ENCODE peak calls at places on chromosomes 7 and 10, in four cellular contexts. T is GM12878, M is A549, P is SK-N-SH. J is an unnamed sample.

GRCh38 chr7:127392182-127392565 is 334 bp downstream of the ZNF800 start:
- DNase-seq in T (no peak), M (peak; percentile 82), P (peak; percentile 82), J (no peak)

GRCh38 chr10:60920479-60920878 is 23.5 kb downstream of the RHOBTB1 start:
- DNase-seq in T (no peak), M (no peak), P (no peak), J (no peak)

GRCh38 chr10:32298066-32298812 is 48.7 kb downstream of the EPC1 start:
- DNase-seq in T (no peak), M (peak; percentile 78), P (no peak), J (peak; percentile 21)

GRCh38 chr10:102627446-102628293 is 16.6 kb upstream of the TRIM8 start:
- DNase-seq in T (no peak), M (peak; percentile 37), P (peak; percentile 71), J (peak; percentile 49)

GRCh38 chr7:92253251-92253650 is 7.5 kb downstream of the ANKIB1 start:
- DNase-seq in T (no peak), M (no peak), P (no peak), J (no peak)

GRCh38 chr7:143929224-143929920 is 5.7 kb upstream of the OR2F2 start:
- DNase-seq in T (no peak), M (no peak), P (no peak), J (no peak)

GRCh38 chr7:121023683-121024507 is 35.4 kb downstream of the CPED1 start:
- DNase-seq in T (no peak), M (no peak), P (no peak), J (no peak)

GRCh38 chr7:117012284-117013174 is 59.2 kb downstream of the ST7 start:
- DNase-seq in T (peak; percentile 46), M (peak; percentile 57), P (peak; percentile 48), J (peak; percentile 22)

GRCh38 chr10:117497736-117498135 is 44.8 kb upstream of the EMX2 start:
- DNase-seq in T (no peak), M (no peak), P (no peak), J (no peak)

GRCh38 chr7:121940907-121941306 is 67.9 kb downstream of the PTPRZ1 start:
- DNase-seq in T (no peak), M (no peak), P (no peak), J (no peak)

GRCh38 chr10:116548301-116548700 is 2.6 kb downstream of the PNLIP start:
- DNase-seq in T (no peak), M (no peak), P (no peak), J (no peak)

GRCh38 chr7:153327683-153328082 is 568.1 kb downstream of the ACTR3B start:
- DNase-seq in T (no peak), M (no peak), P (no peak), J (no peak)

GRCh38 chr7:3520206-3520605 is 219.2 kb downstream of the SDK1 start:
- DNase-seq in T (no peak), M (no peak), P (no peak), J (peak; percentile 9)

GRCh38 chr7:96179863-96180262 is 142.0 kb downstream of the SLC25A13 start:
- DNase-seq in T (no peak), M (peak; percentile 6), P (no peak), J (no peak)

GRCh38 chr7:27142562-27143021 is 889 bp downstream of the HOXA5 start:
- DNase-seq in T (no peak), M (no peak), P (no peak), J (no peak)

GRCh38 chr7:116706668-116707126 is 34.7 kb downstream of the MET start:
- DNase-seq in T (no peak), M (peak; percentile 82), P (no peak), J (no peak)

GRCh38 chr10:89644691-89644966 is 413 bp downstream of the PANK1 start:
- DNase-seq in T (no peak), M (no peak), P (no peak), J (no peak)

GRCh38 chr7:39971924-39972323 is 21.9 kb downstream of the CDK13 start:
- DNase-seq in T (peak; percentile 52), M (no peak), P (no peak), J (no peak)

GRCh38 chr7:156334636-156335035 is 305.9 kb upstream of the RNF32 start:
- DNase-seq in T (no peak), M (no peak), P (no peak), J (no peak)

GRCh38 chr10:75234683-75235374 is 928 bp downstream of the COMTD1 start:
- DNase-seq in T (no peak), M (no peak), P (peak; percentile 59), J (no peak)

GRCh38 chr10:125766511-125766910 is 9.1 kb downstream of the MMP21 start:
- DNase-seq in T (no peak), M (no peak), P (no peak), J (no peak)

GRCh38 chr10:48602401-48603135 is 2.3 kb downstream of the ARHGAP22 start:
- DNase-seq in T (no peak), M (no peak), P (no peak), J (no peak)

GRCh38 chr7:36186841-36187240 is 33.8 kb downstream of the EEPD1 start:
- DNase-seq in T (no peak), M (no peak), P (no peak), J (peak; percentile 25)

GRCh38 chr10:54063514-54063913 is 737.5 kb downstream of the PCDH15 start:
- DNase-seq in T (no peak), M (no peak), P (no peak), J (no peak)

GRCh38 chr10:121481222-121481621 is 117.0 kb downstream of the FGFR2 start:
- DNase-seq in T (no peak), M (no peak), P (no peak), J (no peak)

GRCh38 chr7:104397442-104397841 is 69.0 kb downstream of the LHFPL3 start:
- DNase-seq in T (no peak), M (no peak), P (no peak), J (no peak)

GRCh38 chr7:56174346-56175085 is 58.3 kb upstream of the NUPR2 start:
- DNase-seq in T (no peak), M (no peak), P (peak; percentile 21), J (no peak)

GRCh38 chr7:56175784-56176183 is 59.6 kb upstream of the NUPR2 start:
- DNase-seq in T (no peak), M (no peak), P (peak; percentile 36), J (no peak)

GRCh38 chr7:56181010-56181409 is 64.8 kb upstream of the NUPR2 start:
- DNase-seq in T (no peak), M (no peak), P (no peak), J (no peak)

GRCh38 chr7:56175086-56175760 is 59.0 kb upstream of the NUPR2 start:
- DNase-seq in T (no peak), M (no peak), P (peak; percentile 79), J (no peak)
- TF ChIP-seq USF2 in T (no peak), M (no peak), P (no peak), J (no peak)

GRCh38 chr7:157585113-157585861 is 248.5 kb downstream of the DNAJB6 start:
- DNase-seq in T (no peak), M (no peak), P (no peak), J (no peak)
- TF ChIP-seq PBX3 in T (no peak), M (no peak), P (no peak), J (no peak)

GRCh38 chr7:99004216-99004615 is 125.9 kb downstream of the TRRAP start:
- DNase-seq in T (no peak), M (no peak), P (no peak), J (no peak)

GRCh38 chr7:99003419-99003818 is 125.1 kb downstream of the TRRAP start:
- DNase-seq in T (no peak), M (no peak), P (no peak), J (no peak)

GRCh38 chr7:99001482-99002145 is 123.3 kb downstream of the TRRAP start:
- DNase-seq in T (no peak), M (no peak), P (no peak), J (no peak)

GRCh38 chr7:99002146-99002826 is 124.0 kb downstream of the TRRAP start:
- DNase-seq in T (no peak), M (no peak), P (no peak), J (no peak)

GRCh38 chr7:99002827-99003212 is 124.5 kb downstream of the TRRAP start:
- DNase-seq in T (no peak), M (no peak), P (no peak), J (no peak)
- TF ChIP-seq USF2 in T (no peak), M (no peak), P (no peak), J (no peak)

GRCh38 chr10:35216303-35216905 is 89.8 kb downstream of the CREM start:
- DNase-seq in T (no peak), M (no peak), P (no peak), J (peak; percentile 29)
- TF ChIP-seq PBX3 in T (no peak), M (no peak), P (no peak), J (no peak)

GRCh38 chr7:135260470-135260869 is 26.8 kb downstream of the STRA8 start:
- DNase-seq in T (no peak), M (no peak), P (no peak), J (no peak)

GRCh38 chr7:135260930-135261721 is 27.5 kb downstream of the STRA8 start:
- DNase-seq in T (no peak), M (no peak), P (peak; percentile 57), J (no peak)

GRCh38 chr7:135258585-135258984 is 24.9 kb downstream of the STRA8 start:
- DNase-seq in T (no peak), M (no peak), P (no peak), J (no peak)

GRCh38 chr7:135259702-135260101 is 26.1 kb downstream of the STRA8 start:
- DNase-seq in T (no peak), M (no peak), P (no peak), J (no peak)

GRCh38 chr7:135257790-135258189 is 24.2 kb downstream of the STRA8 start:
- DNase-seq in T (no peak), M (no peak), P (no peak), J (peak; percentile 79)
- TF ChIP-seq USF2 in T (no peak), M (no peak), P (no peak), J (no peak)

J was measured in HepG2.